ENCODE peak calls at places on chromosomes 12 and 14, in eight cellular contexts. One of them, this sample, is unnamed.

GRCh38 chr12:19036673-19037357 is 92.7 kb upstream of the PLEKHA5 start:
- DNase-seq in endodermal cell: no peak
- DNase-seq in smooth muscle cell of the brain vasculature: no peak
- DNase-seq in activated naive CD8-positive, alpha-beta T cell treated with anti-CD3 and anti-CD28 coated beads for 36 hours: no peak
- DNase-seq in cardiac fibroblast: peak
- DNase-seq in stimulated activated CD4-positive, alpha-beta T cell treated with anti-CD3 and anti-CD28 coated beads, Interleukin-2, amount 100 ng/mL, for 48 hours: no peak
- DNase-seq in T follicular helper cell: no peak
- DNase-seq in activated T-helper 1 cell treated with anti-CD3 and anti-CD28 coated beads, Interleukin-12 subunit alpha, Interleukin-12 subunit beta, Interleukin-2, Interleukin-4 antibody, amounts not matched to agents 30 ng/mL and 10 ng/mL and 1 ng/mL, durations not matched to agents 14 hours and 24 hours and 36 hours: no peak
- DNase-seq in this sample: no peak

GRCh38 chr12:109766251-109766778 is 52.7 kb downstream of the FAM222A start:
- DNase-seq in stimulated activated CD4-positive, alpha-beta T cell treated with anti-CD3 and anti-CD28 coated beads, Interleukin-2, amount 100 ng/mL, for 48 hours: no peak
- DNase-seq in activated T-helper 1 cell treated with anti-CD3 and anti-CD28 coated beads, Interleukin-12 subunit alpha, Interleukin-12 subunit beta, Interleukin-2, Interleukin-4 antibody, amounts not matched to agents 30 ng/mL and 10 ng/mL and 1 ng/mL, durations not matched to agents 14 hours and 24 hours and 36 hours: no peak
- DNase-seq in endodermal cell: peak
- DNase-seq in activated naive CD8-positive, alpha-beta T cell treated with anti-CD3 and anti-CD28 coated beads for 36 hours: no peak
- DNase-seq in T follicular helper cell: no peak
- DNase-seq in smooth muscle cell of the brain vasculature: no peak
- DNase-seq in cardiac fibroblast: no peak
- DNase-seq in this sample: no peak

GRCh38 chr14:49497725-49498348 is 88.3 kb downstream of the RPS29 start:
- DNase-seq in activated naive CD8-positive, alpha-beta T cell treated with anti-CD3 and anti-CD28 coated beads for 36 hours: no peak
- DNase-seq in activated T-helper 1 cell treated with anti-CD3 and anti-CD28 coated beads, Interleukin-12 subunit alpha, Interleukin-12 subunit beta, Interleukin-2, Interleukin-4 antibody, amounts not matched to agents 30 ng/mL and 10 ng/mL and 1 ng/mL, durations not matched to agents 14 hours and 24 hours and 36 hours: peak
- DNase-seq in smooth muscle cell of the brain vasculature: peak
- DNase-seq in stimulated activated CD4-positive, alpha-beta T cell treated with anti-CD3 and anti-CD28 coated beads, Interleukin-2, amount 100 ng/mL, for 48 hours: no peak
- DNase-seq in endodermal cell: no peak
- DNase-seq in cardiac fibroblast: peak
- DNase-seq in T follicular helper cell: no peak
- DNase-seq in this sample: peak

GRCh38 chr12:121530600-121531355 is 50.0 kb downstream of the KDM2B start:
- DNase-seq in stimulated activated CD4-positive, alpha-beta T cell treated with anti-CD3 and anti-CD28 coated beads, Interleukin-2, amount 100 ng/mL, for 48 hours: peak
- DNase-seq in activated naive CD8-positive, alpha-beta T cell treated with anti-CD3 and anti-CD28 coated beads for 36 hours: peak
- DNase-seq in cardiac fibroblast: peak
- DNase-seq in T follicular helper cell: peak
- DNase-seq in smooth muscle cell of the brain vasculature: peak
- DNase-seq in activated T-helper 1 cell treated with anti-CD3 and anti-CD28 coated beads, Interleukin-12 subunit alpha, Interleukin-12 subunit beta, Interleukin-2, Interleukin-4 antibody, amounts not matched to agents 30 ng/mL and 10 ng/mL and 1 ng/mL, durations not matched to agents 14 hours and 24 hours and 36 hours: peak
- DNase-seq in endodermal cell: peak
- DNase-seq in this sample: no peak

GRCh38 chr14:91872517-91873470 is 5.5 kb upstream of the TC2N start:
- DNase-seq in activated T-helper 1 cell treated with anti-CD3 and anti-CD28 coated beads, Interleukin-12 subunit alpha, Interleukin-12 subunit beta, Interleukin-2, Interleukin-4 antibody, amounts not matched to agents 30 ng/mL and 10 ng/mL and 1 ng/mL, durations not matched to agents 14 hours and 24 hours and 36 hours: no peak
- DNase-seq in T follicular helper cell: peak
- DNase-seq in stimulated activated CD4-positive, alpha-beta T cell treated with anti-CD3 and anti-CD28 coated beads, Interleukin-2, amount 100 ng/mL, for 48 hours: no peak
- DNase-seq in activated naive CD8-positive, alpha-beta T cell treated with anti-CD3 and anti-CD28 coated beads for 36 hours: no peak
- DNase-seq in endodermal cell: peak
- DNase-seq in cardiac fibroblast: peak
- DNase-seq in smooth muscle cell of the brain vasculature: no peak
- DNase-seq in this sample: no peak

GRCh38 chr12:109126781-109127180 is 10.4 kb downstream of the ACACB start:
- DNase-seq in endodermal cell: no peak
- DNase-seq in activated naive CD8-positive, alpha-beta T cell treated with anti-CD3 and anti-CD28 coated beads for 36 hours: no peak
- DNase-seq in smooth muscle cell of the brain vasculature: no peak
- DNase-seq in cardiac fibroblast: peak
- DNase-seq in stimulated activated CD4-positive, alpha-beta T cell treated with anti-CD3 and anti-CD28 coated beads, Interleukin-2, amount 100 ng/mL, for 48 hours: no peak
- DNase-seq in T follicular helper cell: no peak
- DNase-seq in activated T-helper 1 cell treated with anti-CD3 and anti-CD28 coated beads, Interleukin-12 subunit alpha, Interleukin-12 subunit beta, Interleukin-2, Interleukin-4 antibody, amounts not matched to agents 30 ng/mL and 10 ng/mL and 1 ng/mL, durations not matched to agents 14 hours and 24 hours and 36 hours: no peak
- DNase-seq in this sample: no peak

GRCh38 chr12:39122562-39123204 is 217.3 kb upstream of the CPNE8 start:
- DNase-seq in cardiac fibroblast: no peak
- DNase-seq in activated T-helper 1 cell treated with anti-CD3 and anti-CD28 coated beads, Interleukin-12 subunit alpha, Interleukin-12 subunit beta, Interleukin-2, Interleukin-4 antibody, amounts not matched to agents 30 ng/mL and 10 ng/mL and 1 ng/mL, durations not matched to agents 14 hours and 24 hours and 36 hours: no peak
- DNase-seq in smooth muscle cell of the brain vasculature: no peak
- DNase-seq in stimulated activated CD4-positive, alpha-beta T cell treated with anti-CD3 and anti-CD28 coated beads, Interleukin-2, amount 100 ng/mL, for 48 hours: no peak
- DNase-seq in endodermal cell: peak
- DNase-seq in T follicular helper cell: no peak
- DNase-seq in activated naive CD8-positive, alpha-beta T cell treated with anti-CD3 and anti-CD28 coated beads for 36 hours: no peak
- DNase-seq in this sample: no peak

GRCh38 chr12:9827209-9827888 is at the start of gene KLRF1:
- DNase-seq in stimulated activated CD4-positive, alpha-beta T cell treated with anti-CD3 and anti-CD28 coated beads, Interleukin-2, amount 100 ng/mL, for 48 hours: no peak
- DNase-seq in cardiac fibroblast: no peak
- DNase-seq in activated naive CD8-positive, alpha-beta T cell treated with anti-CD3 and anti-CD28 coated beads for 36 hours: no peak
- DNase-seq in smooth muscle cell of the brain vasculature: no peak
- DNase-seq in activated T-helper 1 cell treated with anti-CD3 and anti-CD28 coated beads, Interleukin-12 subunit alpha, Interleukin-12 subunit beta, Interleukin-2, Interleukin-4 antibody, amounts not matched to agents 30 ng/mL and 10 ng/mL and 1 ng/mL, durations not matched to agents 14 hours and 24 hours and 36 hours: no peak
- DNase-seq in endodermal cell: no peak
- DNase-seq in T follicular helper cell: no peak
- DNase-seq in this sample: no peak

GRCh38 chr14:76936483-76936882 is 92.0 kb downstream of the IRF2BPL start:
- DNase-seq in activated T-helper 1 cell treated with anti-CD3 and anti-CD28 coated beads, Interleukin-12 subunit alpha, Interleukin-12 subunit beta, Interleukin-2, Interleukin-4 antibody, amounts not matched to agents 30 ng/mL and 10 ng/mL and 1 ng/mL, durations not matched to agents 14 hours and 24 hours and 36 hours: no peak
- DNase-seq in cardiac fibroblast: peak
- DNase-seq in stimulated activated CD4-positive, alpha-beta T cell treated with anti-CD3 and anti-CD28 coated beads, Interleukin-2, amount 100 ng/mL, for 48 hours: no peak
- DNase-seq in endodermal cell: no peak
- DNase-seq in activated naive CD8-positive, alpha-beta T cell treated with anti-CD3 and anti-CD28 coated beads for 36 hours: no peak
- DNase-seq in smooth muscle cell of the brain vasculature: no peak
- DNase-seq in T follicular helper cell: no peak
- DNase-seq in this sample: no peak

GRCh38 chr14:77910506-77910905 is 110.6 kb downstream of the ADCK1 start:
- DNase-seq in activated naive CD8-positive, alpha-beta T cell treated with anti-CD3 and anti-CD28 coated beads for 36 hours: no peak
- DNase-seq in stimulated activated CD4-positive, alpha-beta T cell treated with anti-CD3 and anti-CD28 coated beads, Interleukin-2, amount 100 ng/mL, for 48 hours: no peak
- DNase-seq in activated T-helper 1 cell treated with anti-CD3 and anti-CD28 coated beads, Interleukin-12 subunit alpha, Interleukin-12 subunit beta, Interleukin-2, Interleukin-4 antibody, amounts not matched to agents 30 ng/mL and 10 ng/mL and 1 ng/mL, durations not matched to agents 14 hours and 24 hours and 36 hours: no peak
- DNase-seq in cardiac fibroblast: no peak
- DNase-seq in endodermal cell: no peak
- DNase-seq in T follicular helper cell: no peak
- DNase-seq in smooth muscle cell of the brain vasculature: no peak
- DNase-seq in this sample: no peak

GRCh38 chr14:59278111-59278510 is 89.6 kb downstream of the DAAM1 start:
- DNase-seq in endodermal cell: no peak
- DNase-seq in T follicular helper cell: no peak
- DNase-seq in stimulated activated CD4-positive, alpha-beta T cell treated with anti-CD3 and anti-CD28 coated beads, Interleukin-2, amount 100 ng/mL, for 48 hours: no peak
- DNase-seq in smooth muscle cell of the brain vasculature: no peak
- DNase-seq in activated T-helper 1 cell treated with anti-CD3 and anti-CD28 coated beads, Interleukin-12 subunit alpha, Interleukin-12 subunit beta, Interleukin-2, Interleukin-4 antibody, amounts not matched to agents 30 ng/mL and 10 ng/mL and 1 ng/mL, durations not matched to agents 14 hours and 24 hours and 36 hours: no peak
- DNase-seq in cardiac fibroblast: peak
- DNase-seq in activated naive CD8-positive, alpha-beta T cell treated with anti-CD3 and anti-CD28 coated beads for 36 hours: no peak
- DNase-seq in this sample: no peak

GRCh38 chr12:32211769-32212156 is 105.1 kb downstream of the BICD1 start:
- DNase-seq in smooth muscle cell of the brain vasculature: no peak
- DNase-seq in endodermal cell: no peak
- DNase-seq in cardiac fibroblast: no peak
- DNase-seq in activated naive CD8-positive, alpha-beta T cell treated with anti-CD3 and anti-CD28 coated beads for 36 hours: no peak
- DNase-seq in T follicular helper cell: no peak
- DNase-seq in stimulated activated CD4-positive, alpha-beta T cell treated with anti-CD3 and anti-CD28 coated beads, Interleukin-2, amount 100 ng/mL, for 48 hours: no peak
- DNase-seq in activated T-helper 1 cell treated with anti-CD3 and anti-CD28 coated beads, Interleukin-12 subunit alpha, Interleukin-12 subunit beta, Interleukin-2, Interleukin-4 antibody, amounts not matched to agents 30 ng/mL and 10 ng/mL and 1 ng/mL, durations not matched to agents 14 hours and 24 hours and 36 hours: no peak
- DNase-seq in this sample: peak

GRCh38 chr12:128872303-128872702 is 19.0 kb downstream of the GLT1D1 start:
- DNase-seq in stimulated activated CD4-positive, alpha-beta T cell treated with anti-CD3 and anti-CD28 coated beads, Interleukin-2, amount 100 ng/mL, for 48 hours: no peak
- DNase-seq in T follicular helper cell: no peak
- DNase-seq in smooth muscle cell of the brain vasculature: no peak
- DNase-seq in activated naive CD8-positive, alpha-beta T cell treated with anti-CD3 and anti-CD28 coated beads for 36 hours: no peak
- DNase-seq in activated T-helper 1 cell treated with anti-CD3 and anti-CD28 coated beads, Interleukin-12 subunit alpha, Interleukin-12 subunit beta, Interleukin-2, Interleukin-4 antibody, amounts not matched to agents 30 ng/mL and 10 ng/mL and 1 ng/mL, durations not matched to agents 14 hours and 24 hours and 36 hours: no peak
- DNase-seq in endodermal cell: no peak
- DNase-seq in cardiac fibroblast: no peak
- DNase-seq in this sample: no peak

GRCh38 chr14:70935135-70935534 is 27.9 kb downstream of the PCNX1 start:
- DNase-seq in cardiac fibroblast: no peak
- DNase-seq in T follicular helper cell: no peak
- DNase-seq in endodermal cell: no peak
- DNase-seq in smooth muscle cell of the brain vasculature: no peak
- DNase-seq in activated T-helper 1 cell treated with anti-CD3 and anti-CD28 coated beads, Interleukin-12 subunit alpha, Interleukin-12 subunit beta, Interleukin-2, Interleukin-4 antibody, amounts not matched to agents 30 ng/mL and 10 ng/mL and 1 ng/mL, durations not matched to agents 14 hours and 24 hours and 36 hours: no peak
- DNase-seq in activated naive CD8-positive, alpha-beta T cell treated with anti-CD3 and anti-CD28 coated beads for 36 hours: no peak
- DNase-seq in stimulated activated CD4-positive, alpha-beta T cell treated with anti-CD3 and anti-CD28 coated beads, Interleukin-2, amount 100 ng/mL, for 48 hours: no peak
- DNase-seq in this sample: no peak

GRCh38 chr12:14769837-14770494 is 33.3 kb downstream of the WBP11 start:
- DNase-seq in cardiac fibroblast: peak
- DNase-seq in endodermal cell: peak
- DNase-seq in smooth muscle cell of the brain vasculature: no peak
- DNase-seq in activated naive CD8-positive, alpha-beta T cell treated with anti-CD3 and anti-CD28 coated beads for 36 hours: peak
- DNase-seq in T follicular helper cell: peak
- DNase-seq in stimulated activated CD4-positive, alpha-beta T cell treated with anti-CD3 and anti-CD28 coated beads, Interleukin-2, amount 100 ng/mL, for 48 hours: peak
- DNase-seq in activated T-helper 1 cell treated with anti-CD3 and anti-CD28 coated beads, Interleukin-12 subunit alpha, Interleukin-12 subunit beta, Interleukin-2, Interleukin-4 antibody, amounts not matched to agents 30 ng/mL and 10 ng/mL and 1 ng/mL, durations not matched to agents 14 hours and 24 hours and 36 hours: peak
- DNase-seq in this sample: no peak

GRCh38 chr14:73239463-73240241 is 2.3 kb downstream of the PAPLN start:
- DNase-seq in smooth muscle cell of the brain vasculature: no peak
- DNase-seq in activated T-helper 1 cell treated with anti-CD3 and anti-CD28 coated beads, Interleukin-12 subunit alpha, Interleukin-12 subunit beta, Interleukin-2, Interleukin-4 antibody, amounts not matched to agents 30 ng/mL and 10 ng/mL and 1 ng/mL, durations not matched to agents 14 hours and 24 hours and 36 hours: no peak
- DNase-seq in activated naive CD8-positive, alpha-beta T cell treated with anti-CD3 and anti-CD28 coated beads for 36 hours: no peak
- DNase-seq in stimulated activated CD4-positive, alpha-beta T cell treated with anti-CD3 and anti-CD28 coated beads, Interleukin-2, amount 100 ng/mL, for 48 hours: no peak
- DNase-seq in cardiac fibroblast: peak
- DNase-seq in T follicular helper cell: no peak
- DNase-seq in endodermal cell: peak
- DNase-seq in this sample: no peak

GRCh38 chr12:12020762-12021161 is 50.0 kb upstream of the BCL2L14 start:
- DNase-seq in stimulated activated CD4-positive, alpha-beta T cell treated with anti-CD3 and anti-CD28 coated beads, Interleukin-2, amount 100 ng/mL, for 48 hours: no peak
- DNase-seq in activated T-helper 1 cell treated with anti-CD3 and anti-CD28 coated beads, Interleukin-12 subunit alpha, Interleukin-12 subunit beta, Interleukin-2, Interleukin-4 antibody, amounts not matched to agents 30 ng/mL and 10 ng/mL and 1 ng/mL, durations not matched to agents 14 hours and 24 hours and 36 hours: no peak
- DNase-seq in activated naive CD8-positive, alpha-beta T cell treated with anti-CD3 and anti-CD28 coated beads for 36 hours: peak
- DNase-seq in cardiac fibroblast: no peak
- DNase-seq in endodermal cell: no peak
- DNase-seq in T follicular helper cell: no peak
- DNase-seq in smooth muscle cell of the brain vasculature: no peak
- DNase-seq in this sample: no peak

GRCh38 chr12:47293406-47293805 is 213.6 kb upstream of the AMIGO2 start:
- DNase-seq in activated T-helper 1 cell treated with anti-CD3 and anti-CD28 coated beads, Interleukin-12 subunit alpha, Interleukin-12 subunit beta, Interleukin-2, Interleukin-4 antibody, amounts not matched to agents 30 ng/mL and 10 ng/mL and 1 ng/mL, durations not matched to agents 14 hours and 24 hours and 36 hours: no peak
- DNase-seq in T follicular helper cell: no peak
- DNase-seq in cardiac fibroblast: no peak
- DNase-seq in activated naive CD8-positive, alpha-beta T cell treated with anti-CD3 and anti-CD28 coated beads for 36 hours: no peak
- DNase-seq in smooth muscle cell of the brain vasculature: no peak
- DNase-seq in stimulated activated CD4-positive, alpha-beta T cell treated with anti-CD3 and anti-CD28 coated beads, Interleukin-2, amount 100 ng/mL, for 48 hours: no peak
- DNase-seq in endodermal cell: no peak
- DNase-seq in this sample: no peak

GRCh38 chr14:69780952-69781351 is 14.0 kb downstream of the SRSF5 start:
- DNase-seq in cardiac fibroblast: no peak
- DNase-seq in smooth muscle cell of the brain vasculature: no peak
- DNase-seq in endodermal cell: no peak
- DNase-seq in activated naive CD8-positive, alpha-beta T cell treated with anti-CD3 and anti-CD28 coated beads for 36 hours: no peak
- DNase-seq in T follicular helper cell: no peak
- DNase-seq in stimulated activated CD4-positive, alpha-beta T cell treated with anti-CD3 and anti-CD28 coated beads, Interleukin-2, amount 100 ng/mL, for 48 hours: no peak
- DNase-seq in activated T-helper 1 cell treated with anti-CD3 and anti-CD28 coated beads, Interleukin-12 subunit alpha, Interleukin-12 subunit beta, Interleukin-2, Interleukin-4 antibody, amounts not matched to agents 30 ng/mL and 10 ng/mL and 1 ng/mL, durations not matched to agents 14 hours and 24 hours and 36 hours: no peak
- DNase-seq in this sample: no peak

GRCh38 chr14:99268776-99269510 is 3.1 kb downstream of the BCL11B start:
- DNase-seq in smooth muscle cell of the brain vasculature: no peak
- DNase-seq in stimulated activated CD4-positive, alpha-beta T cell treated with anti-CD3 and anti-CD28 coated beads, Interleukin-2, amount 100 ng/mL, for 48 hours: peak
- DNase-seq in T follicular helper cell: no peak
- DNase-seq in activated naive CD8-positive, alpha-beta T cell treated with anti-CD3 and anti-CD28 coated beads for 36 hours: no peak
- DNase-seq in endodermal cell: peak
- DNase-seq in cardiac fibroblast: no peak
- DNase-seq in activated T-helper 1 cell treated with anti-CD3 and anti-CD28 coated beads, Interleukin-12 subunit alpha, Interleukin-12 subunit beta, Interleukin-2, Interleukin-4 antibody, amounts not matched to agents 30 ng/mL and 10 ng/mL and 1 ng/mL, durations not matched to agents 14 hours and 24 hours and 36 hours: no peak
- DNase-seq in this sample: peak

GRCh38 chr14:60721331-60722162 is 2.6 kb downstream of the SIX4 start:
- DNase-seq in smooth muscle cell of the brain vasculature: no peak
- DNase-seq in T follicular helper cell: peak
- DNase-seq in endodermal cell: peak
- DNase-seq in stimulated activated CD4-positive, alpha-beta T cell treated with anti-CD3 and anti-CD28 coated beads, Interleukin-2, amount 100 ng/mL, for 48 hours: peak
- DNase-seq in cardiac fibroblast: peak
- DNase-seq in activated T-helper 1 cell treated with anti-CD3 and anti-CD28 coated beads, Interleukin-12 subunit alpha, Interleukin-12 subunit beta, Interleukin-2, Interleukin-4 antibody, amounts not matched to agents 30 ng/mL and 10 ng/mL and 1 ng/mL, durations not matched to agents 14 hours and 24 hours and 36 hours: peak
- DNase-seq in activated naive CD8-positive, alpha-beta T cell treated with anti-CD3 and anti-CD28 coated beads for 36 hours: peak
- DNase-seq in this sample: no peak

GRCh38 chr12:96487214-96487613 is 2.2 kb upstream of the CFAP54 start:
- DNase-seq in activated T-helper 1 cell treated with anti-CD3 and anti-CD28 coated beads, Interleukin-12 subunit alpha, Interleukin-12 subunit beta, Interleukin-2, Interleukin-4 antibody, amounts not matched to agents 30 ng/mL and 10 ng/mL and 1 ng/mL, durations not matched to agents 14 hours and 24 hours and 36 hours: no peak
- DNase-seq in activated naive CD8-positive, alpha-beta T cell treated with anti-CD3 and anti-CD28 coated beads for 36 hours: no peak
- DNase-seq in stimulated activated CD4-positive, alpha-beta T cell treated with anti-CD3 and anti-CD28 coated beads, Interleukin-2, amount 100 ng/mL, for 48 hours: no peak
- DNase-seq in cardiac fibroblast: peak
- DNase-seq in smooth muscle cell of the brain vasculature: no peak
- DNase-seq in endodermal cell: no peak
- DNase-seq in T follicular helper cell: no peak
- DNase-seq in this sample: no peak

GRCh38 chr12:120412421-120412820 is 25.5 kb upstream of the COX6A1 start:
- DNase-seq in T follicular helper cell: no peak
- DNase-seq in activated T-helper 1 cell treated with anti-CD3 and anti-CD28 coated beads, Interleukin-12 subunit alpha, Interleukin-12 subunit beta, Interleukin-2, Interleukin-4 antibody, amounts not matched to agents 30 ng/mL and 10 ng/mL and 1 ng/mL, durations not matched to agents 14 hours and 24 hours and 36 hours: no peak
- DNase-seq in smooth muscle cell of the brain vasculature: no peak
- DNase-seq in stimulated activated CD4-positive, alpha-beta T cell treated with anti-CD3 and anti-CD28 coated beads, Interleukin-2, amount 100 ng/mL, for 48 hours: no peak
- DNase-seq in cardiac fibroblast: no peak
- DNase-seq in endodermal cell: no peak
- DNase-seq in activated naive CD8-positive, alpha-beta T cell treated with anti-CD3 and anti-CD28 coated beads for 36 hours: no peak
- DNase-seq in this sample: no peak

GRCh38 chr12:123843912-123844748 is 82.0 kb downstream of the DNAH10 start:
- DNase-seq in smooth muscle cell of the brain vasculature: no peak
- DNase-seq in endodermal cell: peak
- DNase-seq in stimulated activated CD4-positive, alpha-beta T cell treated with anti-CD3 and anti-CD28 coated beads, Interleukin-2, amount 100 ng/mL, for 48 hours: no peak
- DNase-seq in activated naive CD8-positive, alpha-beta T cell treated with anti-CD3 and anti-CD28 coated beads for 36 hours: no peak
- DNase-seq in activated T-helper 1 cell treated with anti-CD3 and anti-CD28 coated beads, Interleukin-12 subunit alpha, Interleukin-12 subunit beta, Interleukin-2, Interleukin-4 antibody, amounts not matched to agents 30 ng/mL and 10 ng/mL and 1 ng/mL, durations not matched to agents 14 hours and 24 hours and 36 hours: no peak
- DNase-seq in T follicular helper cell: no peak
- DNase-seq in cardiac fibroblast: no peak
- DNase-seq in this sample: no peak

GRCh38 chr12:96219700-96220206 is 25.6 kb downstream of the ELK3 start:
- DNase-seq in stimulated activated CD4-positive, alpha-beta T cell treated with anti-CD3 and anti-CD28 coated beads, Interleukin-2, amount 100 ng/mL, for 48 hours: no peak
- DNase-seq in cardiac fibroblast: peak
- DNase-seq in endodermal cell: peak
- DNase-seq in T follicular helper cell: no peak
- DNase-seq in activated naive CD8-positive, alpha-beta T cell treated with anti-CD3 and anti-CD28 coated beads for 36 hours: no peak
- DNase-seq in smooth muscle cell of the brain vasculature: no peak
- DNase-seq in activated T-helper 1 cell treated with anti-CD3 and anti-CD28 coated beads, Interleukin-12 subunit alpha, Interleukin-12 subunit beta, Interleukin-2, Interleukin-4 antibody, amounts not matched to agents 30 ng/mL and 10 ng/mL and 1 ng/mL, durations not matched to agents 14 hours and 24 hours and 36 hours: no peak
- DNase-seq in this sample: no peak

GRCh38 chr12:20815573-20815972 is 5.1 kb downstream of the SLCO1B3 start:
- DNase-seq in activated naive CD8-positive, alpha-beta T cell treated with anti-CD3 and anti-CD28 coated beads for 36 hours: no peak
- DNase-seq in endodermal cell: no peak
- DNase-seq in T follicular helper cell: no peak
- DNase-seq in activated T-helper 1 cell treated with anti-CD3 and anti-CD28 coated beads, Interleukin-12 subunit alpha, Interleukin-12 subunit beta, Interleukin-2, Interleukin-4 antibody, amounts not matched to agents 30 ng/mL and 10 ng/mL and 1 ng/mL, durations not matched to agents 14 hours and 24 hours and 36 hours: no peak
- DNase-seq in stimulated activated CD4-positive, alpha-beta T cell treated with anti-CD3 and anti-CD28 coated beads, Interleukin-2, amount 100 ng/mL, for 48 hours: no peak
- DNase-seq in cardiac fibroblast: no peak
- DNase-seq in smooth muscle cell of the brain vasculature: no peak
- DNase-seq in this sample: no peak

GRCh38 chr12:47838286-47838931 is 18.7 kb upstream of the HDAC7 start:
- DNase-seq in endodermal cell: peak
- DNase-seq in smooth muscle cell of the brain vasculature: no peak
- DNase-seq in cardiac fibroblast: peak
- DNase-seq in activated T-helper 1 cell treated with anti-CD3 and anti-CD28 coated beads, Interleukin-12 subunit alpha, Interleukin-12 subunit beta, Interleukin-2, Interleukin-4 antibody, amounts not matched to agents 30 ng/mL and 10 ng/mL and 1 ng/mL, durations not matched to agents 14 hours and 24 hours and 36 hours: no peak
- DNase-seq in T follicular helper cell: no peak
- DNase-seq in stimulated activated CD4-positive, alpha-beta T cell treated with anti-CD3 and anti-CD28 coated beads, Interleukin-2, amount 100 ng/mL, for 48 hours: no peak
- DNase-seq in activated naive CD8-positive, alpha-beta T cell treated with anti-CD3 and anti-CD28 coated beads for 36 hours: no peak
- DNase-seq in this sample: peak

GRCh38 chr12:66036317-66036716 is 94.2 kb downstream of the LLPH start:
- DNase-seq in activated T-helper 1 cell treated with anti-CD3 and anti-CD28 coated beads, Interleukin-12 subunit alpha, Interleukin-12 subunit beta, Interleukin-2, Interleukin-4 antibody, amounts not matched to agents 30 ng/mL and 10 ng/mL and 1 ng/mL, durations not matched to agents 14 hours and 24 hours and 36 hours: no peak
- DNase-seq in activated naive CD8-positive, alpha-beta T cell treated with anti-CD3 and anti-CD28 coated beads for 36 hours: no peak
- DNase-seq in endodermal cell: no peak
- DNase-seq in stimulated activated CD4-positive, alpha-beta T cell treated with anti-CD3 and anti-CD28 coated beads, Interleukin-2, amount 100 ng/mL, for 48 hours: no peak
- DNase-seq in smooth muscle cell of the brain vasculature: peak
- DNase-seq in T follicular helper cell: no peak
- DNase-seq in cardiac fibroblast: peak
- DNase-seq in this sample: no peak

GRCh38 chr12:29148958-29149690 is at the start of gene FAR2:
- DNase-seq in activated T-helper 1 cell treated with anti-CD3 and anti-CD28 coated beads, Interleukin-12 subunit alpha, Interleukin-12 subunit beta, Interleukin-2, Interleukin-4 antibody, amounts not matched to agents 30 ng/mL and 10 ng/mL and 1 ng/mL, durations not matched to agents 14 hours and 24 hours and 36 hours: peak
- DNase-seq in smooth muscle cell of the brain vasculature: no peak
- DNase-seq in stimulated activated CD4-positive, alpha-beta T cell treated with anti-CD3 and anti-CD28 coated beads, Interleukin-2, amount 100 ng/mL, for 48 hours: peak
- DNase-seq in endodermal cell: peak
- DNase-seq in activated naive CD8-positive, alpha-beta T cell treated with anti-CD3 and anti-CD28 coated beads for 36 hours: peak
- DNase-seq in T follicular helper cell: no peak
- DNase-seq in cardiac fibroblast: peak
- DNase-seq in this sample: no peak

GRCh38 chr14:101135796-101136742 is 232.5 kb upstream of the RTL1 start:
- DNase-seq in stimulated activated CD4-positive, alpha-beta T cell treated with anti-CD3 and anti-CD28 coated beads, Interleukin-2, amount 100 ng/mL, for 48 hours: no peak
- DNase-seq in cardiac fibroblast: no peak
- DNase-seq in activated T-helper 1 cell treated with anti-CD3 and anti-CD28 coated beads, Interleukin-12 subunit alpha, Interleukin-12 subunit beta, Interleukin-2, Interleukin-4 antibody, amounts not matched to agents 30 ng/mL and 10 ng/mL and 1 ng/mL, durations not matched to agents 14 hours and 24 hours and 36 hours: no peak
- DNase-seq in activated naive CD8-positive, alpha-beta T cell treated with anti-CD3 and anti-CD28 coated beads for 36 hours: no peak
- DNase-seq in T follicular helper cell: no peak
- DNase-seq in smooth muscle cell of the brain vasculature: no peak
- DNase-seq in endodermal cell: peak
- DNase-seq in this sample: no peak

GRCh38 chr14:36511981-36512584 is 7.9 kb downstream of the NKX2-1 start:
- DNase-seq in cardiac fibroblast: no peak
- DNase-seq in activated T-helper 1 cell treated with anti-CD3 and anti-CD28 coated beads, Interleukin-12 subunit alpha, Interleukin-12 subunit beta, Interleukin-2, Interleukin-4 antibody, amounts not matched to agents 30 ng/mL and 10 ng/mL and 1 ng/mL, durations not matched to agents 14 hours and 24 hours and 36 hours: no peak
- DNase-seq in smooth muscle cell of the brain vasculature: no peak
- DNase-seq in endodermal cell: no peak
- DNase-seq in activated naive CD8-positive, alpha-beta T cell treated with anti-CD3 and anti-CD28 coated beads for 36 hours: no peak
- DNase-seq in stimulated activated CD4-positive, alpha-beta T cell treated with anti-CD3 and anti-CD28 coated beads, Interleukin-2, amount 100 ng/mL, for 48 hours: no peak
- DNase-seq in T follicular helper cell: no peak
- DNase-seq in this sample: no peak